ENCODE peak calls at places on chromosomes 12 and 14, in four cellular contexts. One of them, this sample, is unnamed.
A peak's percentile ranks its signal among the peaks of the same experiment; 100 is the strongest.

GRCh38 chr12:11568762-11569478 is 80.6 kb upstream of the ETV6 start:
- DNase-seq in activated CD4-positive, CD25-positive, alpha-beta regulatory T cell: no peak
- DNase-seq in activated naive CD8-positive, alpha-beta T cell treated with anti-CD3 and anti-CD28 coated beads, Interleukin-2, amount 50 U/mL, for 24 hours: no peak
- DNase-seq in fibroblast of the aortic adventitia: no peak
- DNase-seq in this sample: no peak

GRCh38 chr12:49979791-49980190 is 7.0 kb downstream of the AQP6 start:
- DNase-seq in activated CD4-positive, CD25-positive, alpha-beta regulatory T cell: no peak
- DNase-seq in activated naive CD8-positive, alpha-beta T cell treated with anti-CD3 and anti-CD28 coated beads, Interleukin-2, amount 50 U/mL, for 24 hours: no peak
- DNase-seq in fibroblast of the aortic adventitia: no peak
- DNase-seq in this sample: no peak

GRCh38 chr14:88551936-88552565 is 2.8 kb downstream of the PTPN21 start:
- DNase-seq in activated CD4-positive, CD25-positive, alpha-beta regulatory T cell: no peak
- DNase-seq in activated naive CD8-positive, alpha-beta T cell treated with anti-CD3 and anti-CD28 coated beads, Interleukin-2, amount 50 U/mL, for 24 hours: no peak
- DNase-seq in fibroblast of the aortic adventitia: peak; percentile 34
- DNase-seq in this sample: no peak

GRCh38 chr14:103311171-103311997 is 22.7 kb upstream of the EIF5 start:
- DNase-seq in activated CD4-positive, CD25-positive, alpha-beta regulatory T cell: no peak
- DNase-seq in activated naive CD8-positive, alpha-beta T cell treated with anti-CD3 and anti-CD28 coated beads, Interleukin-2, amount 50 U/mL, for 24 hours: no peak
- DNase-seq in fibroblast of the aortic adventitia: no peak
- DNase-seq in this sample: no peak

GRCh38 chr12:49923035-49923644 is 19.4 kb upstream of the FAIM2 start:
- DNase-seq in activated CD4-positive, CD25-positive, alpha-beta regulatory T cell: no peak
- DNase-seq in activated naive CD8-positive, alpha-beta T cell treated with anti-CD3 and anti-CD28 coated beads, Interleukin-2, amount 50 U/mL, for 24 hours: no peak
- DNase-seq in fibroblast of the aortic adventitia: peak; percentile 12
- DNase-seq in this sample: no peak

GRCh38 chr12:122035292-122035691 is 13.6 kb downstream of the BCL7A start:
- DNase-seq in activated CD4-positive, CD25-positive, alpha-beta regulatory T cell: no peak
- DNase-seq in activated naive CD8-positive, alpha-beta T cell treated with anti-CD3 and anti-CD28 coated beads, Interleukin-2, amount 50 U/mL, for 24 hours: no peak
- DNase-seq in fibroblast of the aortic adventitia: no peak
- DNase-seq in this sample: no peak

GRCh38 chr14:104388011-104388521 is 191.5 kb upstream of the C14orf180 start:
- DNase-seq in activated CD4-positive, CD25-positive, alpha-beta regulatory T cell: no peak
- DNase-seq in activated naive CD8-positive, alpha-beta T cell treated with anti-CD3 and anti-CD28 coated beads, Interleukin-2, amount 50 U/mL, for 24 hours: no peak
- DNase-seq in fibroblast of the aortic adventitia: no peak
- DNase-seq in this sample: no peak

GRCh38 chr12:20007331-20007730 is 361.0 kb upstream of the PDE3A start:
- DNase-seq in activated CD4-positive, CD25-positive, alpha-beta regulatory T cell: no peak
- DNase-seq in activated naive CD8-positive, alpha-beta T cell treated with anti-CD3 and anti-CD28 coated beads, Interleukin-2, amount 50 U/mL, for 24 hours: no peak
- DNase-seq in fibroblast of the aortic adventitia: no peak
- DNase-seq in this sample: no peak

This sample was measured in progenitor cell of endocrine pancreas.